ENCODE peak calls at places on chromosome 11, in ten cellular contexts. U is Calu3, K is PC-9, D is tibial nerve, M is left lung, A is AG10803, N is AG09309, R is transverse colon, C is fibroblast of the aortic adventitia, F is B cell. Z is an unnamed sample.

GRCh38 chr11:120061761-120062560 is 76.0 kb downstream of the TRIM29 start:
- DNase-seq in M (no peak), N (no peak), R (no peak), D (no peak), C (peak; percentile 10), U (no peak), A (peak; percentile 40), K (no peak), F (peak; percentile 26), Z (no peak)

GRCh38 chr11:120547871-120548681 is 36.5 kb downstream of the GRIK4 start:
- DNase-seq in F (no peak), R (peak; percentile 46), U (peak; percentile 88), A (peak; percentile 98), M (peak; percentile 82), C (peak; percentile 90), D (no peak), N (peak; percentile 82), K (peak; percentile 88), Z (peak; percentile 87)

GRCh38 chr11:120352405-120352804 is 16.2 kb downstream of the ARHGEF12 start:
- DNase-seq in N (no peak), F (no peak), R (peak; percentile 22), M (no peak), A (no peak), D (no peak), U (no peak), K (no peak), C (no peak), Z (no peak)

GRCh38 chr11:34188181-34188580 is 82.8 kb downstream of the NAT10 start:
- DNase-seq in D (no peak), U (no peak), N (no peak), C (no peak), A (no peak), R (no peak), F (no peak), M (no peak), K (no peak), Z (no peak)

GRCh38 chr11:44199816-44200215 is 104.3 kb downstream of the EXT2 start:
- DNase-seq in R (no peak), N (no peak), D (no peak), K (no peak), F (no peak), A (no peak), C (no peak), U (no peak), M (no peak), Z (no peak)

GRCh38 chr11:35511666-35512065 is 13.8 kb downstream of the PAMR1 start:
- DNase-seq in C (no peak), K (no peak), M (no peak), N (peak; percentile 57), D (no peak), A (peak; percentile 91), U (no peak), F (no peak), R (no peak), Z (no peak)

GRCh38 chr11:70129051-70129592 is 51.0 kb downstream of the ANO1 start:
- DNase-seq in K (no peak), N (no peak), A (no peak), R (no peak), F (no peak), C (no peak), M (no peak), D (no peak), U (no peak), Z (no peak)

GRCh38 chr11:122394326-122394725 is 261.2 kb upstream of the UBASH3B start:
- DNase-seq in F (no peak), U (no peak), A (no peak), C (peak; percentile 5), D (no peak), N (no peak), M (no peak), K (no peak), R (no peak), Z (no peak)

GRCh38 chr11:18527512-18527911 is 770 bp upstream of the TSG101 start:
- DNase-seq in U (no peak), M (no peak), K (peak; percentile 79), A (peak; percentile 31), R (no peak), D (no peak), C (peak; percentile 16), N (peak; percentile 27), F (no peak), Z (peak; percentile 50)

GRCh38 chr11:1152316-1153104 is 5.2 kb upstream of the MUC5AC start:
- DNase-seq in A (peak; percentile 11), D (no peak), C (peak; percentile 14), M (peak; percentile 22), N (no peak), U (peak; percentile 87), R (no peak), F (no peak), K (peak; percentile 83), Z (no peak)

GRCh38 chr11:6606471-6607189 is 3.1 kb downstream of the ILK start:
- DNase-seq in R (peak; percentile 90), D (peak; percentile 91), C (peak; percentile 91), F (peak; percentile 53), U (peak; percentile 95), K (peak; percentile 69), M (peak; percentile 92), N (peak; percentile 67), A (peak; percentile 92), Z (peak; percentile 81)

GRCh38 chr11:4626207-4627105 is 10.8 kb upstream of the OR51D1 start:
- DNase-seq in F (no peak), K (peak; percentile 39), U (peak; percentile 77), R (peak; percentile 74), C (peak; percentile 73), D (peak; percentile 62), M (no peak), A (peak; percentile 48), N (no peak), Z (peak; percentile 23)

GRCh38 chr11:2513441-2513840 is 68.6 kb downstream of the KCNQ1 start:
- DNase-seq in F (no peak), N (no peak), A (no peak), M (no peak), R (peak; percentile 3), K (no peak), U (no peak), C (no peak), D (no peak), Z (no peak)

GRCh38 chr11:82796970-82797594 is 63.4 kb upstream of the FAM181B start:
- DNase-seq in C (no peak), A (no peak), U (no peak), N (no peak), F (no peak), D (peak; percentile 14), M (no peak), K (no peak), R (peak; percentile 12), Z (no peak)

GRCh38 chr11:9922806-9923205 is 258.9 kb downstream of the SWAP70 start:
- DNase-seq in A (peak; percentile 23), D (no peak), N (no peak), F (no peak), M (no peak), U (no peak), K (no peak), R (no peak), C (no peak), Z (no peak)

GRCh38 chr11:61701298-61701993 is 21.3 kb downstream of the DAGLA start:
- DNase-seq in C (no peak), A (no peak), R (peak; percentile 48), F (no peak), K (no peak), U (peak; percentile 54), D (no peak), N (no peak), M (no peak), Z (no peak)
- TF ChIP-seq CTCF in C (peak; percentile 39), A (peak; percentile 15), R (peak; percentile 35), F (no peak), K (peak; percentile 38), U (peak; percentile 40), D (no peak), N (peak; percentile 29), M (peak; percentile 19), Z (peak; percentile 9)

GRCh38 chr11:32489464-32489863 is 54.1 kb upstream of the WT1 start:
- DNase-seq in U (no peak), D (no peak), M (no peak), C (no peak), F (no peak), R (no peak), A (no peak), N (no peak), K (no peak), Z (no peak)

GRCh38 chr11:32485733-32486132 is 50.4 kb upstream of the WT1 start:
- DNase-seq in K (peak; percentile 29), C (no peak), A (no peak), D (no peak), M (no peak), U (no peak), N (no peak), R (no peak), F (no peak), Z (no peak)

GRCh38 chr11:32487270-32487669 is 51.9 kb upstream of the WT1 start:
- DNase-seq in M (no peak), R (no peak), N (no peak), D (no peak), A (no peak), F (no peak), C (no peak), K (peak; percentile 26), U (peak; percentile 13), Z (no peak)
- TF ChIP-seq CTCF in M (peak; percentile 9), R (no peak), N (peak; percentile 15), D (no peak), A (peak; percentile 30), F (no peak), C (no peak), K (peak; percentile 50), U (no peak), Z (no peak)

DNA sequence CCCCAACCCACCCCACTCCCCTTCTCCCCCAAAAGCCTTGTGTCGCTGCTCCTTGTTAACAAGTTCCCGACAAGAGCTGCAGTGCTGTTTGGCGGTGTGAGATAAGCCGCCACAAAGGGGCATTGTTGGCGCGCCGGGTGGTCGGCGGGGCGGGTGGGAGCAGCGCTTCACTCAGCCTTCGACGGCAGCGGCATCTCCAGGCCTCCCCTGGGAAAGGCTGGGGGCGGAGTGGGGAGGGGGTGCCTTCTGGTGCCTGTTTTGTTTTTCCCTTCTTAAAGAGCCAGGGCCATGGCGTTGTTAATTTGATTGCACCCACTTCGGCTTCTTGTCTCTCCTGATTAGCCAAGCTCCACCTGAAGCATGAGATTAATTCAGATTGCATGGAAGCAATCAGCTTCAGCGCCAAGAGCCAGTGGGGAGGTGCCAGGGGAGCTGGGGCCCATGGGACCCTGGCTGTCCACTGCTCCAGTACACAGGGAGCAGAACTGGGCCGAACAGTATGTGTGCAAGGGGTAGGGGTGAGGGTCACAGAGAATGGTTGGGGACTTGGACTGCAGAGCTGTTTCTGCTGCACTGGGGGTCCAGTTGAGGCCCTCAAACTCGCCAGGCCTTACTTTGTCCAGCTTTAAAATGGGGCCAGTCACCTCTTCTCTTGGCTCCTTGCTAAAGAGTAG is 165.1 kb downstream of the CEP164 start:
- DNase-seq in A (no peak), N (no peak), R (no peak), C (no peak), D (no peak), M (no peak), F (no peak), K (no peak), U (no peak), Z (no peak)
- TF ChIP-seq CTCF in A (no peak), N (no peak), R (no peak), C (no peak), D (no peak), M (no peak), F (no peak), K (no peak), U (no peak), Z (no peak)

DNA sequence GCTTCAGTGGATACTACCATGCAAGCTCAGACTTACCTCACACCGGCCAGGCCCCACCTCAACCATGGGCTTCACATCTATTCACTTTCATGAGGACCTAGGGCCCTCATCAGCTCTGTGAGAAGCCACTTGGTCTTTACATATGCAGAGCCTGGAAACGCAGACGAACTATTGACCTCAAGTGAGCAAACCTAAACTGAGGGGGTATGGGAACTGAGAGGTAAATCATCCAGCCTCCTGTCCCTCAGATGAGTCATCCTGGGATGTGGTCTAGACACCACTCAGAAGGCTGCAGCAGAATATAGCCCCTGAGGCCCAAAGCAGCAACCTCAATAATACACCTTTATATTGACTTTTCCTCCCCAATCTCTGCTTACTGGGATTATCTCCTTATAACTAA is 578.0 kb downstream of the INSC start:
- DNase-seq in U (no peak), M (no peak), N (no peak), C (no peak), D (no peak), R (no peak), F (no peak), A (no peak), K (peak; percentile 48), Z (no peak)
- TF ChIP-seq CTCF in U (no peak), M (no peak), N (no peak), C (no peak), D (no peak), R (no peak), F (no peak), A (no peak), K (no peak), Z (no peak)

Z was measured in AG09319.